ENCODE peak calls at places on chromosomes 11 and 22, in four cellular contexts. T, Z, B and M are unnamed samples.

GRCh38 chr11:133541331-133542095 is 9.2 kb upstream of the OPCML start:
- DNase-seq in Z (no peak), B (no peak), T (no peak), M (peak)

GRCh38 chr11:59222464-59223065 is 9.8 kb upstream of the MPEG1 start:
- DNase-seq in B (no peak), T (no peak), Z (no peak), M (no peak)

GRCh38 chr11:57979532-57980079 is 44.1 kb upstream of the OR9Q1 start:
- DNase-seq in Z (no peak), T (no peak), B (no peak), M (no peak)

GRCh38 chr11:134405436-134405835 is 6.6 kb downstream of the B3GAT1 start:
- DNase-seq in Z (no peak), T (no peak), B (no peak), M (no peak)

GRCh38 chr11:3939651-3940190 is 84.3 kb downstream of the STIM1 start:
- DNase-seq in B (no peak), T (no peak), Z (no peak), M (no peak)

GRCh38 chr11:79437981-79438630 is 2.7 kb downstream of the TENM4 start:
- DNase-seq in T (no peak), B (no peak), Z (no peak), M (no peak)

GRCh38 chr11:122277553-122277952 is 161.5 kb upstream of the BLID start:
- DNase-seq in B (no peak), Z (no peak), T (no peak), M (no peak)

GRCh38 chr11:13415201-13415600 is 47.8 kb downstream of the BTBD10 start:
- DNase-seq in B (no peak), Z (no peak), T (no peak), M (no peak)

GRCh38 chr11:129937592-129938238 is 42.3 kb upstream of the NFRKB start:
- DNase-seq in Z (no peak), T (no peak), B (no peak), M (no peak)

GRCh38 chr11:2963112-2963754 is 28.9 kb downstream of the NAP1L4 start:
- DNase-seq in B (no peak), T (no peak), Z (no peak), M (no peak)

GRCh38 chr11:691710-692590 is 3.1 kb downstream of the DEAF1 start:
- DNase-seq in B (no peak), T (no peak), Z (no peak), M (no peak)

GRCh38 chr11:130732476-130732875 is 183.8 kb downstream of the SNX19 start:
- DNase-seq in Z (no peak), T (no peak), B (no peak), M (no peak)

GRCh38 chr11:36363361-36364272 is 67.5 kb downstream of the PRR5L start:
- DNase-seq in T (no peak), B (no peak), Z (no peak), M (peak)

GRCh38 chr22:20777420-20778177 is 3.7 kb downstream of the SERPIND1 start:
- DNase-seq in T (peak), B (peak), Z (no peak), M (no peak)

GRCh38 chr11:15815246-15816209 is 540.8 kb downstream of the SOX6 start:
- DNase-seq in T (no peak), B (no peak), Z (no peak), M (no peak)

GRCh38 chr11:57485217-57486007 is 25.1 kb downstream of the RTN4RL2 start:
- DNase-seq in B (no peak), T (no peak), Z (no peak), M (no peak)

GRCh38 chr11:12800032-12800671 is 125.9 kb downstream of the TEAD1 start:
- DNase-seq in B (peak), Z (no peak), T (peak), M (no peak)

GRCh38 chr22:24146190-24146616 is 35.1 kb upstream of the SUSD2 start:
- DNase-seq in Z (no peak), B (peak), T (peak), M (no peak)

GRCh38 chr11:28819741-28820140 is 711.6 kb downstream of the METTL15 start:
- DNase-seq in T (no peak), Z (no peak), B (no peak), M (no peak)

GRCh38 chr11:79626135-79626748 is 185.4 kb upstream of the TENM4 start:
- DNase-seq in Z (peak), B (no peak), T (no peak), M (no peak)

GRCh38 chr11:74024630-74025029 is 15.7 kb upstream of the UCP3 start:
- DNase-seq in Z (no peak), T (no peak), B (no peak), M (no peak)

GRCh38 chr22:41239443-41240128 is 1.1 kb downstream of the CHADL start:
- DNase-seq in Z (no peak), B (no peak), T (no peak), M (no peak)

GRCh38 chr11:19711911-19712280 is 741 bp upstream of the NAV2 start:
- DNase-seq in Z (no peak), T (no peak), B (no peak), M (no peak)

GRCh38 chr11:109302591-109303334 is 119.2 kb upstream of the C11orf87 start:
- DNase-seq in Z (no peak), T (no peak), B (no peak), M (no peak)

GRCh38 chr22:42608481-42609361 is 6.0 kb downstream of the POLDIP3 start:
- DNase-seq in B (no peak), T (no peak), Z (no peak), M (no peak)

GRCh38 chr11:122038543-122038942 is 77.5 kb downstream of the BLID start:
- DNase-seq in Z (no peak), B (no peak), T (no peak), M (no peak)

GRCh38 chr11:130761560-130762220 is 154.6 kb downstream of the SNX19 start:
- DNase-seq in B (no peak), Z (no peak), T (no peak), M (no peak)

GRCh38 chr11:74485868-74486267 is 7.7 kb downstream of the LIPT2 start:
- DNase-seq in T (no peak), B (no peak), Z (no peak), M (no peak)

DNA sequence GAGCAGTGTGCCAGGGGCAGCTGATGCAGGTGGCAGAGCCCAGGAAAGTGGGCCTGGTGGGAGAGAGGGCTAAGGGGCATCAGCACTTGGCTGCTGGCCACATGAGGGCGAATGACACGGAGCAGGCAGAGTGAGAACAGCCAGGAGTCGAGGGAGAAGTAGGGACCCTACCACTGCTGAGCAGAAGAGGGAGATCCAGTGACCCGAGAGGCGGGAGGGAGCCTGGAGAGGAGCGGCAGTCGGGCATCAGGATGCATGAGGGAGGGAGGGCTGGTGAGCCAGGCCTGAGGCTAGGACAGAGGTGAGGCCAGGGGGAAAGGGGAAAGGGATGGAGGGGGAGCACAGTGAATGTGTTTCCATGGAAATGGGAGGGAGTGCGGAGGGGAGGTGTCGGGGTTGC is 36.9 kb upstream of the WNT11 start:
- DNase-seq in T (no peak), B (no peak), Z (no peak), M (no peak)
- TF ChIP-seq CBX5 in T (no peak), B (no peak), Z (no peak), M (no peak)

GRCh38 chr11:72793081-72793451 is 781 bp downstream of the STARD10 start:
- DNase-seq in Z (no peak), T (no peak), B (no peak), M (no peak)
- H3K4me3 ChIP-seq in Z (peak), T (no peak), B (no peak), M (peak)

GRCh38 chr22:46576556-46577351 is 39.3 kb upstream of the CELSR1 start:
- DNase-seq in Z (no peak), T (peak), B (no peak), M (no peak)
- TF ChIP-seq CBX5 in Z (no peak), T (no peak), B (no peak), M (no peak)

GRCh38 chr11:118574636-118575035 is 2.4 kb downstream of the ARCN1 start:
- DNase-seq in Z (no peak), B (no peak), T (no peak), M (no peak)
- H3K4me3 ChIP-seq in Z (peak), B (no peak), T (no peak), M (no peak)

GRCh38 chr11:77212314-77213007 is 84.4 kb downstream of the MYO7A start:
- DNase-seq in T (no peak), Z (no peak), B (no peak), M (no peak)
- TF ChIP-seq CBX5 in T (no peak), Z (no peak), B (no peak), M (no peak)

GRCh38 chr11:114180301-114181055 is 115.7 kb upstream of the NNMT start:
- DNase-seq in B (peak), Z (no peak), T (no peak), M (no peak)
- H3K4me3 ChIP-seq in B (no peak), Z (no peak), T (no peak), M (no peak)

DNA sequence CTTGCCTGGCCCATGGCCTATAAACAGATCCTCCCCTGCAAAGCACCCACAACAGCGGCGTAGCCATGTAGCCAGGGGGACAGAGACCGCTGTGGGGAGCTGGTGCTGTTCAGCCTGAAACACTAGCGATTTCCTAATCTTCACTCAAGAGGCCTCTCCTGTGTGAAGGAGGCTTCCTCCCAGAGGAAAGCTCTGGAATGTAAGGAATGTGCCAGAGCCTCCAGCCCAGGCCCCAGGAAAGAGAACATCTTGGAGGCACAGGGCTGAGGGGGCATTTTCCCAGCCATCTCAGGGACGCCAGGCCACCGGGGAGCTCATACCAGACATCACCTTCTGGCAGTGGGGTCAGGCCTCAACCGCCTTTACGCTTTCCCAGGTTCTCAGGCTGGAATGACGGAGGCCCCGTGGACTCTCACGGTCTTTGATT is 24.0 kb downstream of the MIAT start:
- DNase-seq in Z (no peak), T (no peak), B (no peak), M (peak)
- TF ChIP-seq CBX5 in Z (no peak), T (no peak), B (no peak), M (no peak)

DNA sequence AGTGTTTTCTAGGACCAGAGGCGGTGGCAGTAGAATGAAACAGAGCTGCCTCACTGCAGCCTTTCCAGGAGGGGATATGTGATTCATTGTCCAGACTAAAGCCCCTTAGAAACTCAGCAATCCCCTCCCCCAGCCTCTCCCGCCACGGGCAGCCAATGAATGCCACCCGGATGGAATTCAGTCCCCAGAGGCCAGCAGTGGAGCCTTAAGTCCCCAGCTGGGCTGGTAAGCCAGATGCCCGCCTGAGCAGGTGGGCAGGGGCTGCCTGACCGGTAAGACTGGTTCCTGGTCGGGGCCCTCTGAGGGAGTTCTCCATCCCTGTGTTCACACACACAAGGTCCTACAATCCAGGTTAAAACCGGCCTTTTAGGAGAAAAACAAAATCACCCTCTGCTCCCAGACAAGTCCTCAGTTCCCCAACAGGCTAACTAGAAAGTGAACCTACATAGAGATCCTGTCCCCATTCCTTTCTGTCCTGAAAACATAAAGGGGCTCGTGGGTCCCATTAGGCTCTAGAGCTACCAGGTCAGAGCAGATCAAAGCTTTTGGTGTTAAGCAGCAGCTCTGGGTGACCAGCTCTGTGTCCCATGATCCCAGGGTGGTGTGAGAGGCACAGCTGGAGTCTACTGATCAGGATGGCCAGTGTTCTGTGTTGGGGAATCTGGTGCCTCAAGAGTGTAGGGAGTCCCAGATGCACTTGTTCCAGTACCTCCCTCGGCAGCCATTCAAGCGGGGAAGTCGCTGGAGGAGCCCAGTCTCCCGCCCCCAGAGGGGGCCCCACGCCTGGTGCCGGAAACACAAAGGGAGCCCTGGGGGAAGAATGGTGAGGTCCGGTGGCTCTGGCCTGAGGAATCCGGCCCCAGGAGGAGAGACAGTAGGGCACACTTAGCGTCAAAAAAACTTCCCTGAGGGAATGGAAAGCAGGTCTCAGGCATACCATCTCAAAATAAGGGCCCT is 2.6 kb downstream of the PATZ1 start:
- DNase-seq in T (peak), B (no peak), Z (no peak), M (peak)
- H3K4me3 ChIP-seq in T (no peak), B (peak), Z (peak), M (peak)